ENCODE peak calls at places on chromosomes 4 and X, in nine cellular contexts. C is endothelial cell of umbilical vein, F is right lobe of liver, B is sigmoid colon, S is esophagus squamous epithelium, U is body of pancreas, K is lower leg skin, P is tibial nerve, G is A549. H is an unnamed sample.

GRCh38 chr4:14520171-14520570 is 482.1 kb upstream of the CPEB2 start:
- DNase-seq in G (no peak), F (no peak), S (no peak), K (no peak), P (no peak), B (no peak), U (no peak), C (no peak), H (no peak)

GRCh38 chr4:75745192-75745591 is 20.8 kb downstream of the USO1 start:
- DNase-seq in F (no peak), C (peak; percentile 74), B (no peak), S (no peak), K (no peak), P (no peak), U (no peak), G (peak; percentile 18), H (peak; percentile 85)

GRCh38 chrX:123961268-123962005 is at the start of gene STAG2:
- DNase-seq in C (peak; percentile 74), S (peak; percentile 14), P (peak; percentile 78), U (peak; percentile 70), F (peak; percentile 79), B (peak; percentile 93), K (peak; percentile 94), G (peak; percentile 94), H (peak; percentile 85)

GRCh38 chr4:83331959-83332358 is 2.7 kb downstream of the HPSE start:
- DNase-seq in S (no peak), C (no peak), P (no peak), K (no peak), U (no peak), B (no peak), G (no peak), F (no peak), H (no peak)

GRCh38 chrX:9651737-9652136 is 113.9 kb downstream of the GPR143 start:
- DNase-seq in P (no peak), C (no peak), U (no peak), K (no peak), S (no peak), F (no peak), B (no peak), G (no peak), H (no peak)

GRCh38 chrX:45266456-45266855 is 65.8 kb upstream of the DIPK2B start:
- DNase-seq in U (no peak), S (no peak), G (no peak), C (peak; percentile 24), P (no peak), B (no peak), K (no peak), F (no peak), H (no peak)

GRCh38 chrX:13009844-13010243 is 34.6 kb downstream of the FAM9C start:
- DNase-seq in G (no peak), K (no peak), F (no peak), U (no peak), S (no peak), B (no peak), C (no peak), P (no peak), H (peak; percentile 48)

GRCh38 chr4:122639181-122639580 is 18.3 kb upstream of the IL21 start:
- DNase-seq in G (no peak), S (no peak), P (no peak), U (no peak), C (no peak), K (no peak), F (no peak), B (no peak), H (no peak)

GRCh38 chrX:46710425-46710824 is 48.5 kb downstream of the SLC9A7 start:
- DNase-seq in S (no peak), P (no peak), F (no peak), U (no peak), B (no peak), C (no peak), G (peak; percentile 26), K (no peak), H (peak; percentile 62)

GRCh38 chr4:160202802-160203201 is 1099.9 kb downstream of the RAPGEF2 start:
- DNase-seq in C (no peak), K (no peak), U (no peak), G (peak; percentile 69), S (no peak), P (no peak), F (no peak), B (no peak), H (no peak)

GRCh38 chr4:128846063-128846462 is 36.6 kb downstream of the JADE1 start:
- DNase-seq in F (peak; percentile 67), C (no peak), K (peak; percentile 20), P (no peak), S (no peak), U (peak; percentile 67), B (no peak), G (peak; percentile 26), H (no peak)

GRCh38 chr4:173185832-173186545 is 17.4 kb downstream of the GALNT7 start:
- DNase-seq in P (no peak), F (no peak), G (peak; percentile 18), B (no peak), S (no peak), U (no peak), C (peak; percentile 86), K (no peak), H (no peak)
- TF ChIP-seq POLR2A in P (no peak), F (no peak), G (no peak), B (no peak), S (no peak), U (no peak), C (no peak), K (no peak), H (no peak)

GRCh38 chr4:1202526-1203378 is 30.4 kb upstream of the SPON2 start:
- DNase-seq in K (peak; percentile 85), U (peak; percentile 9), G (no peak), B (peak; percentile 64), F (no peak), C (no peak), S (no peak), P (no peak), H (no peak)

GRCh38 chr4:1204286-1204827 is 32.0 kb upstream of the SPON2 start:
- DNase-seq in P (no peak), G (no peak), F (peak; percentile 65), S (no peak), K (no peak), U (peak; percentile 8), C (no peak), B (no peak), H (no peak)

GRCh38 chr4:1200425-1201035 is 28.1 kb upstream of the SPON2 start:
- DNase-seq in F (peak; percentile 48), B (peak; percentile 96), S (no peak), P (no peak), K (peak; percentile 88), G (no peak), C (no peak), U (peak; percentile 18), H (peak; percentile 95)

GRCh38 chr4:1199556-1200331 is 27.4 kb upstream of the SPON2 start:
- DNase-seq in F (no peak), G (no peak), C (no peak), S (no peak), K (no peak), B (peak; percentile 62), U (peak; percentile 9), P (no peak), H (no peak)

GRCh38 chr4:1201851-1202525 is 29.6 kb upstream of the SPON2 start:
- DNase-seq in S (peak; percentile 49), F (peak; percentile 62), C (no peak), B (peak; percentile 96), K (peak; percentile 92), U (peak; percentile 35), P (peak; percentile 53), G (no peak), H (peak; percentile 95)
- TF ChIP-seq POLR2A in S (no peak), F (no peak), C (no peak), B (no peak), K (no peak), U (no peak), P (no peak), G (no peak), H (no peak)

GRCh38 chr4:176268963-176269362 is at the start of gene ASB5:
- DNase-seq in S (no peak), U (no peak), F (no peak), C (no peak), P (no peak), B (no peak), G (no peak), K (no peak), H (no peak)

GRCh38 chr4:176271749-176272148 is 2.7 kb upstream of the ASB5 start:
- DNase-seq in F (no peak), U (no peak), C (no peak), S (no peak), G (peak; percentile 25), P (no peak), K (no peak), B (no peak), H (peak; percentile 70)

GRCh38 chr4:176273741-176274140 is 4.7 kb upstream of the ASB5 start:
- DNase-seq in G (no peak), P (no peak), S (no peak), C (no peak), B (no peak), U (no peak), F (no peak), K (no peak), H (no peak)

GRCh38 chr4:176272799-176273198 is 3.8 kb upstream of the ASB5 start:
- DNase-seq in K (no peak), U (no peak), C (no peak), G (peak; percentile 12), S (no peak), B (no peak), F (no peak), P (no peak), H (no peak)

DNA sequence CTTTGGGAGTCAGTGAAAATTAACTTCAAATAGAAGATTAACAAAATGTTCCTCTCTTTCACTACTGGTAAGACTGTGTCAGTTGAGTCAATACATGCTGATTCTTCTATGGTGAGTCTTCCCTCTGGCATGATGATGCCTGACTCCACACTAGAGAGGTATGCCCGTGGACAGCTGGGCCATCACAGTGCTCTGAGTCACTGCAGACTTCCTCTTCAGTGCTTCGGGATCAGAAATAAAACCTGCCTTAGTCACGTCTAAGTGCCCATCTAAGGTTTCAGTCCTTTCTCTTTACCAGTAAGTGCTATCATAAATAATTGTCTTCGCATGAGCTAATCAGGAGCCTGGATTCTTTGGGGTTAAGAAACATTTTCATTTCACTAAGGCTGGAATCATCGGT is 1.6 kb upstream of the ASB5 start:
- DNase-seq in G (peak; percentile 86), U (no peak), P (no peak), B (peak; percentile 78), S (no peak), C (peak; percentile 43), F (no peak), K (no peak), H (peak; percentile 100)
- TF ChIP-seq POLR2A in G (no peak), U (no peak), P (no peak), B (no peak), S (no peak), C (no peak), F (no peak), K (no peak), H (peak; percentile 19)

DNA sequence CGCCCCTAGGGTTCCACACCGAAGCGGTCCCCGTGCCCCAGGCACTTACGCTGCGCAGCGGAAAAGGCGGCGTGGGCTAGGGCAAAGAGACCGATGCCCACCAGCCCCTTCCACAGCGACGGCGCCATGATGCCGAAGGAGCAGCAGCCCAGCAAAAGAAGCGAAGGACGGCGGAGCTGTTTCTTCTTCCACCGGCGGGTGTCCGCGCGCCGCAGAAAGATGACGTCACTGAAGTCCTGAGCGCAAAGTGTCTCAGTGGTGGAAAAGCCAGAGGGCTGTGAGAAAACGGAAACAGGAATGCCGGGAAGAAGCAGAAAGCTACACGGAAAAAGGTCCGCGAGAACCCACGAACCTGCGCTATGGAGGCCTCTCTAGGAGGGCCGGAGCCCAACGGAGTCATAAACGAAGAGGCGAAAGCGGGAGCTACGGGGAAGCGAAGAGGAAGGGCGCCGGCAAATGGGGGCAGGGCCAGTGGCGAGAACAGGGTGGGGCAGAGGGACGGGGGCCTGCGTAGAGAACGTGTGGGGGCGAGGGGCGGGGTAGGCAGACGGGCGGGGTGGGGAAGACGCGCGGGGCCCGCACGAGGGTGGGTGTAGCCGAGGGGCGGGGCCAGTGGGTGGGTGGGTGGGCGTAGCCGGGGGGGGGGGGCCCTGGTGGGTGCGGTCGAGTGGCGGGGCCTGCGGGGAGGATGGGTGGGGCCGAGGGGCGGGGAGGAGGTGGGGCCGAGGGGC is at the start of gene MMGT1:
- DNase-seq in B (peak; percentile 94), C (peak; percentile 86), S (peak; percentile 59), P (peak; percentile 73), F (peak; percentile 86), U (peak; percentile 79), K (peak; percentile 95), G (peak; percentile 84), H (peak; percentile 77)
- TF ChIP-seq POLR2A in B (peak; percentile 9), C (peak; percentile 52), S (no peak), P (peak; percentile 60), F (peak; percentile 24), U (peak; percentile 29), K (no peak), G (peak; percentile 43), H (peak; percentile 56)